ENCODE peak calls at places on chromosomes 6 and 20, in four cellular contexts. L is breast epithelium, M is progenitor cell of endocrine pancreas, T is GM10248. J is an unnamed sample.

GRCh38 chr20:31537116-31537858 is 23.0 kb downstream of the HM13 start:
- DNase-seq in L (no peak), M (no peak), T (no peak), J (no peak)

GRCh38 chr6:40721252-40721936 is 134.2 kb upstream of the LRFN2 start:
- DNase-seq in L (no peak), M (no peak), T (no peak), J (no peak)

GRCh38 chr20:51128198-51128597 is 105.3 kb upstream of the KCNG1 start:
- DNase-seq in L (no peak), M (no peak), T (no peak), J (no peak)

GRCh38 chr20:57009775-57010174 is 256.7 kb downstream of the BMP7 start:
- DNase-seq in L (no peak), M (no peak), T (no peak), J (no peak)

GRCh38 chr6:11214911-11215310 is 17.6 kb downstream of the NEDD9 start:
- DNase-seq in L (peak), M (no peak), T (no peak), J (no peak)

GRCh38 chr6:11251553-11252358 is 19.3 kb upstream of the NEDD9 start:
- DNase-seq in L (peak), M (no peak), T (no peak), J (no peak)

GRCh38 chr6:116101298-116101718 is 655 bp downstream of the NT5DC1 start:
- DNase-seq in L (no peak), M (no peak), T (no peak), J (no peak)

GRCh38 chr20:63782051-63782471 is 42.5 kb downstream of the SLC2A4RG start:
- DNase-seq in L (no peak), M (no peak), T (no peak), J (no peak)

GRCh38 chr6:143158113-143158581 is 97.5 kb downstream of the AIG1 start:
- DNase-seq in L (no peak), M (no peak), T (no peak), J (no peak)

GRCh38 chr6:42199106-42199981 is 4.6 kb upstream of the GUCA1B start:
- DNase-seq in L (no peak), M (no peak), T (no peak), J (no peak)

GRCh38 chr6:150314230-150315188 is 54.3 kb upstream of the IYD start:
- DNase-seq in L (no peak), M (no peak), T (no peak), J (no peak)

GRCh38 chr6:111870054-111870750 is 3.0 kb downstream of the FYN start:
- DNase-seq in L (no peak), M (no peak), T (no peak), J (no peak)

GRCh38 chr6:136077834-136078576 is 172.1 kb downstream of the MTFR2 start:
- DNase-seq in L (no peak), M (no peak), T (no peak), J (no peak)

GRCh38 chr6:157219201-157220200 is 103.8 kb downstream of the TMEM242 start:
- DNase-seq in L (no peak), M (no peak), T (no peak), J (no peak)

GRCh38 chr6:163386329-163386910 is 28.1 kb upstream of the QKI start:
- DNase-seq in L (no peak), M (no peak), T (no peak), J (no peak)

GRCh38 chr6:151536280-151536534 is 42.4 kb downstream of the CCDC170 start:
- DNase-seq in L (no peak), M (no peak), T (no peak), J (no peak)

GRCh38 chr6:18155273-18155863 is at the start of gene KDM1B:
- DNase-seq in L (peak), M (no peak), T (peak), J (peak)

GRCh38 chr6:143823463-143824006 is 19.6 kb upstream of the LTV1 start:
- DNase-seq in L (no peak), M (no peak), T (no peak), J (no peak)

GRCh38 chr6:16921399-16922110 is 160.3 kb upstream of the ATXN1 start:
- DNase-seq in L (no peak), M (no peak), T (no peak), J (no peak)

GRCh38 chr6:141335889-141336288 is 796.8 kb upstream of the GJE1 start:
- DNase-seq in L (no peak), M (no peak), T (no peak), J (no peak)

GRCh38 chr20:44089987-44090674 is 96.9 kb downstream of the JPH2 start:
- DNase-seq in L (no peak), M (no peak), T (no peak), J (no peak)

GRCh38 chr20:47356220-47356525 is 326 bp downstream of the ZMYND8 start:
- DNase-seq in L (no peak), M (no peak), T (no peak), J (no peak)

GRCh38 chr6:164039954-164040375 is 625.4 kb downstream of the QKI start:
- DNase-seq in L (no peak), M (no peak), T (no peak), J (no peak)

GRCh38 chr6:45640081-45640491 is 262.4 kb upstream of the SUPT3H start:
- DNase-seq in L (no peak), M (no peak), T (no peak), J (no peak)

GRCh38 chr20:46914789-46915359 is 20.2 kb downstream of the EYA2 start:
- DNase-seq in L (no peak), M (no peak), T (no peak), J (no peak)

GRCh38 chr20:44620030-44620429 is 31.5 kb downstream of the ADA start:
- DNase-seq in L (no peak), M (no peak), T (no peak), J (no peak)

GRCh38 chr6:111985202-111985731 is 68.6 kb upstream of the CCN6 start:
- DNase-seq in L (peak), M (peak), T (no peak), J (no peak)

GRCh38 chr6:10951675-10952282 is 64.9 kb downstream of the SYCP2L start:
- DNase-seq in L (no peak), M (no peak), T (peak), J (no peak)

GRCh38 chr20:13777171-13777601 is 7.5 kb downstream of the ESF1 start:
- DNase-seq in L (no peak), M (no peak), T (no peak), J (no peak)

GRCh38 chr6:10801224-10801848 is 37.0 kb downstream of the MAK start:
- DNase-seq in L (peak), M (peak), T (peak), J (peak)

GRCh38 chr6:35663447-35664235 is 25.1 kb downstream of the FKBP5 start:
- DNase-seq in L (no peak), M (no peak), T (no peak), J (no peak)

GRCh38 chr6:138499303-138499991 is at the start of gene NHSL1:
- DNase-seq in L (no peak), M (no peak), T (peak), J (no peak)

GRCh38 chr6:85865665-85866372 is 223.1 kb upstream of the SYNCRIP start:
- DNase-seq in L (no peak), M (no peak), T (no peak), J (no peak)

DNA sequence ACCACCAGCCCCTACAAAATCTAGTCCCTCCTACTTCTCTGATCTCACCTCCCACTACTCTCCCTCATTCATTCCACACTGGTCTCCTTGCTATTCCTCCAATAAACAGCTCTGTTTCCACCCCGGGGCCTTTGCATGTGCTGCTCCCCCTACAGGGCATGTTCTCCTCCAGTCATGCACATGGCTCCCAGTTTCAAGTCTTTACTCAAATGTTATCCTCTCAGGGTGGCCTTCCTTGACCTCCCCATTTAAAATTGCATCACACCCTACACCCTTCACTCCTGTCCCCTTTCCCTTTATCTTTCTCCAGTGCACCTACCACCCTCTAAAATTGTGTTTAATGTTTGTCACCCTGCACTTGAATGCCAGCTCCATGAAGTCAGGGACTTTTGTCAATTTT is 174.5 kb downstream of the MRPL14 start:
- DNase-seq in L (no peak), M (no peak), T (no peak), J (no peak)
- TF ChIP-seq CTCF in L (no peak), M (peak), T (no peak), J (no peak)

GRCh38 chr20:1334761-1335160 is 5.8 kb upstream of the SDCBP2 start:
- DNase-seq in L (peak), M (no peak), T (no peak), J (no peak)
- TF ChIP-seq CTCF in L (no peak), M (no peak), T (no peak), J (no peak)

GRCh38 chr6:96015791-96016776 is at the start of gene FUT9:
- DNase-seq in L (no peak), M (peak), T (no peak), J (no peak)
- TF ChIP-seq CTCF in L (no peak), M (peak), T (no peak), J (peak)

DNA sequence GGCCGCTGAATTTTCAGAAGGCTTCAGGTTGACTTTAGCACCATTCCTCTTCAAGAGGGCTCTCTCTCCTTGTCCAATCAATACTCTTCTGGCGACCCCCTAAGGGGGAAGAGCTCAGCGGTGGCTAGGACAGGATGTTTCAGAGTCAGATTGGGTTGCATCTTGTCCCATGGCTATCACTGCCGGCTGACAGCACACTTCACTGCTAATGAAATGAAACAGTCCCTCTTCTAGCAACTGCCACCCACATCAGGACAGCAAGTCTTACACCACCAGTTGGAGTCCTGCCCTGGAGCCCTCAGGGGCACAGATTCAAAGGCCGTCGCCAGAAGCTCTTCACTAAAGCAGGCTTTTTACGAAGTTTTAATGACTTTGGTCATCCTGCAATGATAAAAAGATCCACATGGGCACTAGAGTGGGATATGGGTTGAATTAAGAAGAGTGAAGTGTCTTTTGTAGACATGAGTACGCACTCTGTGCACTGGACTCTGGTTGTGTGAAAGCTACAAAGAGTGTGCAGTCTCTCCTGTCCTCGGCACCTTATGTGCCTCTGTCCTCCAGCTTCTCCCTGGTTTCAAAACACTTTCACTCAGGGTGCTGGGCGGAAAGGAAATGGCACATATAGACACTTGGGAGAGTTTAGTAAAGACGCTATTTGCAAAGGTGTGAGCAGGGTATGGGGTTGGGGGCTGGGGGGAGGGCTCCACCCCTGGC is 66.1 kb upstream of the SLC22A16 start:
- DNase-seq in L (no peak), M (no peak), T (no peak), J (no peak)
- TF ChIP-seq CTCF in L (no peak), M (no peak), T (no peak), J (no peak)

GRCh38 chr6:100228437-100229424 is 234.7 kb upstream of the MCHR2 start:
- DNase-seq in L (peak), M (peak), T (peak), J (no peak)
- TF ChIP-seq CTCF in L (no peak), M (peak), T (no peak), J (no peak)